ENCODE peak calls at places on chromosome 6, in eight cellular contexts. A is CD8-positive, alpha-beta T cell; M is neural progenitor cell; D is mesenchymal stem cell; W is adrenal gland; V is tibial nerve; J is GM23248; B is adipocyte. E is an unnamed sample.
A peak's percentile ranks its signal among the peaks of the same experiment; 100 is the strongest.

GRCh38 chr6:22637781-22638180 is 68.4 kb downstream of the HDGFL1 start:
- DNase-seq in J (no peak), W (no peak), D (no peak), B (no peak), V (no peak), M (no peak), A (no peak), E (no peak)

GRCh38 chr6:136890986-136891385 is 31.1 kb upstream of the SLC35D3 start:
- DNase-seq in D (no peak), V (no peak), M (no peak), B (no peak), J (no peak), W (no peak), A (no peak), E (no peak)

GRCh38 chr6:15922510-15923307 is 206.2 kb upstream of the MYLIP start:
- DNase-seq in W (no peak), D (peak; percentile 90), B (peak; percentile 94), M (no peak), V (no peak), J (peak; percentile 71), A (no peak), E (no peak)

GRCh38 chr6:32397252-32397920 is 9.6 kb downstream of the BTNL2 start:
- DNase-seq in J (peak; percentile 26), M (no peak), A (no peak), B (no peak), W (no peak), V (no peak), D (no peak), E (no peak)

GRCh38 chr6:3798211-3798909 is 46.8 kb upstream of the PXDC1 start:
- DNase-seq in M (no peak), W (no peak), J (no peak), V (no peak), A (no peak), D (no peak), B (no peak), E (no peak)

GRCh38 chr6:137967689-137968467 is 100.8 kb downstream of the TNFAIP3 start:
- DNase-seq in A (no peak), D (no peak), B (peak; percentile 80), V (no peak), M (no peak), W (no peak), J (peak; percentile 55), E (no peak)

GRCh38 chr6:42390228-42390934 is 61.3 kb downstream of the TRERF1 start:
- DNase-seq in V (no peak), D (no peak), M (no peak), B (no peak), J (no peak), W (no peak), A (peak; percentile 22), E (no peak)

GRCh38 chr6:37175332-37176267 is 5.6 kb downstream of the PIM1 start:
- DNase-seq in D (no peak), M (no peak), B (no peak), A (no peak), J (no peak), V (no peak), W (no peak), E (no peak)

DNA sequence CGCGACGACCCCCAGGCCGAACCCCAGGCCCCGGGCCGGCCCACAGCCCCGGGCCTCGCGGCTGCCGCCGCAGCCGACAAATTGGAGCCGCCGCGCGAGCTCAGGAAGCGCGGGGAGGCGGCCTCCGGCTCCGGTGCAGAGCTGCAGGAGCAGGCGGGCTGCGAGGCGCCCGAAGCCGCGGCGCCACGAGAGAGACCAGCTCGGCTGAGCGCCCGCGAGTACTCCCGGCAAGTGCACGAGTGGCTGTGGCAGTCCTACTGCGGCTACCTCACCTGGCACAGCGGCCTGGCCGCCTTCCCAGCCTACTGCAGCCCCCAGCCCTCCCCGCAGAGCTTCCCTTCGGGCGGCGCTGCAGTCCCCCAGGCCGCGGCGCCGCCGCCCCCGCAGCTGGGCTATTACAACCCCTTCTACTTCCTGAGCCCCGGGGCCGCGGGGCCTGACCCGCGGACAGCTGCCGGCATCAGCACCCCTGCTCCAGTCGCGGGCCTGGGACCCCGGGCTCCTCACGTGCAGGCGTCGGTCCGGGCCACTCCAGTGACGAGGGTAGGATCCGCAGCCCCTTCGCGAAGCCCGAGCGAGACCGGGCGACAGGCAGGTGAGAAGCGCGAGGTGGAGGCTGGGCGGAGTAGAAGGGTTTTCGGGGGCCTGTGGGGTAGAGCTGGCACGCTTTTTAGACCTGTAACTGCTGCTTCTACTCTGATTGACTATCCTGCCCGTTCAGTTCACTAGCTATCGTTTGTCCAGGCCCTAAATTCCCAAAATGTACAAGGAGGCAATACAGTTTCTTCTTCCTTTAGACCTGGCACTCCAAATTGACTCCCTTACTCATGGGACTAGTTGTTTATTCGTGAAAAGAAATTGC is 656 bp downstream of the FAM8A1 start:
- DNase-seq in J (peak; percentile 75), V (peak; percentile 14), M (peak; percentile 78), B (peak; percentile 62), W (peak; percentile 43), D (peak; percentile 47), A (peak; percentile 10), E (peak; percentile 39)
- H3K4me1 ChIP-seq in J (peaks cover 18% of the 10 kb centered on the region), V (peaks cover 8% of the 10 kb centered on the region), M (peaks cover 10% of the 10 kb centered on the region), B (peaks cover 18% of the 10 kb centered on the region), W (peaks cover 5% of the 10 kb centered on the region), D (peaks cover 5% of the 10 kb centered on the region), A (peaks cover 32% of the 10 kb centered on the region), E (peaks cover 11% of the 10 kb centered on the region)

DNA sequence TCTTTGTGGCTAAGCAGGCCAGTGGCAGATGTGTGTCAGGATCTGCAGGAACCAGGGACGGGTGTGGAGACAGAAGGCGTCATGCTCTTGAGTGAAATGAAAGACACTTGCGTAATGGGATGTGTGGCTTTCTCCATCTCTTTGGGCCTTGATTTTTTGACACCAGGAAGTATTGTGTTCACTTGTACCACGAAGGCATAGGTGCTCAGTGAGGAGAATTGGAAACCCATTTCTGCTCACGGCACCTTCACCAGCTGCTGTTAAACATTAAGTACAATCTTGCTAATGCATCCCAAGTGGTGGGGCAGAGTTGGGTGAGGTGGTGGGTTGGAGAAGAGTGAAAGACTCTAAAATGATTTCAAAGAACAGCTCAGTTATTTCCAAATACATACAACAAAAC is 30.0 kb downstream of the GJA10 start:
- DNase-seq in D (no peak), W (no peak), V (no peak), A (no peak), B (no peak), M (no peak), J (no peak), E (no peak)
- H3K4me1 ChIP-seq in D (peaks cover 4% of the 10 kb centered on the region), W (no peaks in the 10 kb centered on the region), V (no peaks in the 10 kb centered on the region), A (peaks cover 9% of the 10 kb centered on the region), B (peaks cover 3% of the 10 kb centered on the region), M (peaks cover 23% of the 10 kb centered on the region), J (no peaks in the 10 kb centered on the region), E (no peaks in the 10 kb centered on the region)

GRCh38 chr6:308307-308706 is 16.0 kb downstream of the DUSP22 start:
- DNase-seq in B (no peak), M (no peak), A (no peak), W (no peak), J (no peak), V (no peak), D (no peak), E (no peak)

GRCh38 chr6:308768-309167 is 16.5 kb downstream of the DUSP22 start:
- DNase-seq in J (no peak), A (no peak), V (no peak), B (no peak), M (no peak), D (no peak), W (no peak), E (no peak)

GRCh38 chr6:306641-307061 is 14.4 kb downstream of the DUSP22 start:
- DNase-seq in B (no peak), A (no peak), M (no peak), W (no peak), D (no peak), V (no peak), J (no peak), E (no peak)

GRCh38 chr6:307065-307814 is 15.0 kb downstream of the DUSP22 start:
- DNase-seq in M (no peak), W (no peak), B (no peak), A (no peak), V (no peak), J (no peak), D (no peak), E (no peak)

GRCh38 chr6:307874-308273 is 15.6 kb downstream of the DUSP22 start:
- DNase-seq in W (no peak), A (no peak), B (no peak), M (no peak), V (no peak), J (no peak), D (no peak), E (no peak)
- H3K4me1 ChIP-seq in W (no peaks in the 10 kb centered on the region), A (peaks cover 6% of the 10 kb centered on the region), B (no peaks in the 10 kb centered on the region), M (no peaks in the 10 kb centered on the region), V (peaks cover 11% of the 10 kb centered on the region), J (no peaks in the 10 kb centered on the region), D (peaks cover 19% of the 10 kb centered on the region), E (no peaks in the 10 kb centered on the region)

GRCh38 chr6:135411849-135412248 is 85.7 kb downstream of the AHI1 start:
- DNase-seq in D (no peak), B (no peak), W (no peak), J (no peak), M (no peak), A (no peak), V (no peak), E (no peak)

GRCh38 chr6:135411339-135411738 is 86.2 kb downstream of the AHI1 start:
- DNase-seq in D (peak; percentile 7), W (no peak), B (no peak), A (no peak), J (peak; percentile 17), M (no peak), V (no peak), E (no peak)

GRCh38 chr6:135410856-135411255 is 86.7 kb downstream of the AHI1 start:
- DNase-seq in B (no peak), J (no peak), M (no peak), D (no peak), A (no peak), V (no peak), W (no peak), E (no peak)
- H3K4me1 ChIP-seq in B (no peaks in the 10 kb centered on the region), J (no peaks in the 10 kb centered on the region), M (no peaks in the 10 kb centered on the region), D (no peaks in the 10 kb centered on the region), A (no peaks in the 10 kb centered on the region), V (no peaks in the 10 kb centered on the region), W (no peaks in the 10 kb centered on the region), E (no peaks in the 10 kb centered on the region)

GRCh38 chr6:71602385-71602949 is 283.9 kb upstream of the RIMS1 start:
- DNase-seq in J (peak; percentile 84), W (no peak), V (no peak), A (no peak), D (no peak), B (peak; percentile 19), M (no peak), E (peak; percentile 80)
- H3K4me1 ChIP-seq in J (peaks cover 48% of the 10 kb centered on the region), W (no peaks in the 10 kb centered on the region), V (peaks cover 5% of the 10 kb centered on the region), A (no peaks in the 10 kb centered on the region), D (peaks cover 4% of the 10 kb centered on the region), B (peaks cover 6% of the 10 kb centered on the region), M (no peaks in the 10 kb centered on the region), E (peaks cover 12% of the 10 kb centered on the region)

DNA sequence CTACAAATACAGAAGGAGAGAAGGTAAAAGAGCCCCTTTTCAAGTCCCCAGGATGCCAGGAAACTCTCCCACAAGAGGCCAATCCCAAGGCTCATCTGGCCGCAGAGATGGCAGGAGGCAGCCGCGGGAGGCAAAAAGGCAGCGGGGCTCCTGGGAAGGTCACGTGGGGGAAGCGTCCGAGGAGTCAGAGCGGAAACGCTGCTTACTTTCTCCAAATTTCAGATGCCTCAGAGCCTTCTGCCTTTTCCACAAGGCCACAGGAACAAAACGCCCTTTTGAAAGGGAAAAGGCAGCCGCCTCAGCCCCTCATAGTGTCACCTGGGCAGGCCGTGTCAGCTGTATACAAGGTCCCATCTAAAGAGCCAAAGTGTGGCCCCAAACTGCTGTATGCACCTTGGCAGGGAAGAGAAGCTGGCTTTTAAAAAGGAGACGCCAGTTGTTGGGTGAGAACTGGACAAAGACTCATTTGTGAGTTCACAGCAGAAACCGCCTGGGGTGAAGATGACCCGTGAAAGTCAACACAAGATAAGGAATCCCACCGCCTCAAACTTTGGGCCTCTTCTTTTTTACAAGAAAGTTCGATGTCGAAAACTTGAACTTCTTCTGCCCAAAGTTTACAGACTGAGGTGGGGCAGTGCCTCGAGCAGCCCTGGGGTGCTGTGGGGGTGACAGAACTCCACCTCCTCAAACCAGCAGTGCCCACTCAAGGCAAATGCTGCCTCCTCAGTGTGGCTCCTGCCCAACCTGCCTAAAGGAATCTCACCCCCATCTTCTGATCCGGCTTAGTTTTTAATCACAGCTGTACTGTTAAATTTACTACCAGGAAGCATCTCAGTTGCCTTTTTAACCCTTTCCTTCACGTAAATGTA is 45.4 kb downstream of the EZR start:
- DNase-seq in V (no peak), A (no peak), W (no peak), J (no peak), M (no peak), B (no peak), D (no peak), E (peak; percentile 43)
- H3K4me1 ChIP-seq in V (no peaks in the 10 kb centered on the region), A (peaks cover 36% of the 10 kb centered on the region), W (no peaks in the 10 kb centered on the region), J (peaks cover 13% of the 10 kb centered on the region), M (no peaks in the 10 kb centered on the region), B (no peaks in the 10 kb centered on the region), D (peaks cover 15% of the 10 kb centered on the region), E (peaks cover 79% of the 10 kb centered on the region)